ENCODE peak calls at places on chromosomes 1 and 21, in five cellular contexts. V is H1, I is HCT116, Q is K562, Z is HepG2. J is an unnamed sample.

GRCh38 chr1:154759196-154759595 is 110.9 kb downstream of the KCNN3 start:
- DNase-seq in V (no peak), I (no peak), Q (no peak), Z (no peak), J (no peak)

GRCh38 chr1:217891966-217892365 is 260.8 kb downstream of the SPATA17 start:
- DNase-seq in V (no peak), I (no peak), Q (no peak), Z (no peak), J (no peak)

GRCh38 chr1:208880433-208881100 is 636.4 kb upstream of the PLXNA2 start:
- DNase-seq in V (no peak), I (no peak), Q (no peak), Z (no peak), J (no peak)

GRCh38 chr1:9413143-9413876 is 120.6 kb downstream of the SPSB1 start:
- DNase-seq in V (no peak), I (peak; percentile 56), Q (peak; percentile 61), Z (no peak), J (peak; percentile 89)

GRCh38 chr1:193143285-193143684 is 21.5 kb downstream of the CDC73 start:
- DNase-seq in V (no peak), I (no peak), Q (no peak), Z (no peak), J (no peak)

GRCh38 chr21:39581414-39581813 is 31.3 kb upstream of the B3GALT5 start:
- DNase-seq in V (no peak), I (no peak), Q (no peak), Z (no peak), J (no peak)

GRCh38 chr1:9112961-9113880 is 15.7 kb downstream of the GPR157 start:
- DNase-seq in V (no peak), I (no peak), Q (no peak), Z (peak; percentile 97), J (no peak)

GRCh38 chr1:82775402-82776000 is 974.8 kb downstream of the ADGRL2 start:
- DNase-seq in V (peak; percentile 63), I (peak; percentile 6), Q (peak; percentile 63), Z (peak; percentile 3), J (no peak)

GRCh38 chr1:224212618-224213037 is 29.6 kb downstream of the DEGS1 start:
- DNase-seq in V (no peak), I (no peak), Q (no peak), Z (no peak), J (no peak)

GRCh38 chr1:243974451-243975292 is 76.4 kb upstream of the ZBTB18 start:
- DNase-seq in V (no peak), I (no peak), Q (no peak), Z (no peak), J (no peak)

GRCh38 chr1:234621657-234622335 is 11.8 kb upstream of the IRF2BP2 start:
- DNase-seq in V (no peak), I (no peak), Q (no peak), Z (no peak), J (no peak)

GRCh38 chr1:212179394-212180076 is 105.7 kb upstream of the PPP2R5A start:
- DNase-seq in V (no peak), I (peak; percentile 41), Q (peak; percentile 44), Z (no peak), J (no peak)

GRCh38 chr1:1347663-1348419 is 1.4 kb downstream of the DVL1 start:
- DNase-seq in V (no peak), I (peak; percentile 54), Q (peak; percentile 85), Z (peak; percentile 72), J (no peak)

GRCh38 chr1:216183007-216183406 is 240.2 kb downstream of the USH2A start:
- DNase-seq in V (peak; percentile 47), I (no peak), Q (no peak), Z (peak; percentile 13), J (no peak)

GRCh38 chr1:55288245-55288644 is 73.1 kb upstream of the USP24 start:
- DNase-seq in V (no peak), I (no peak), Q (no peak), Z (no peak), J (peak; percentile 55)

GRCh38 chr1:4018721-4019521 is 118.8 kb upstream of the C1orf174 start:
- DNase-seq in V (no peak), I (no peak), Q (no peak), Z (no peak), J (no peak)

GRCh38 chr1:78426398-78426797 is 64.4 kb upstream of the PTGFR start:
- DNase-seq in V (no peak), I (no peak), Q (no peak), Z (no peak), J (no peak)

GRCh38 chr1:190453550-190453949 is 24.1 kb downstream of the BRINP3 start:
- DNase-seq in V (no peak), I (no peak), Q (no peak), Z (no peak), J (no peak)

GRCh38 chr1:236524142-236524891 is 535 bp downstream of the LGALS8 start:
- DNase-seq in V (no peak), I (peak; percentile 64), Q (peak; percentile 89), Z (peak; percentile 85), J (peak; percentile 75)

GRCh38 chr1:7539772-7540175 is 231.3 kb upstream of the VAMP3 start:
- DNase-seq in V (peak; percentile 79), I (peak; percentile 67), Q (peak; percentile 64), Z (no peak), J (no peak)

GRCh38 chr1:159959451-159959850 is 5.4 kb upstream of the SLAMF9 start:
- DNase-seq in V (no peak), I (no peak), Q (no peak), Z (no peak), J (no peak)

GRCh38 chr1:8847990-8848389 is 30.5 kb downstream of the ENO1 start:
- DNase-seq in V (no peak), I (no peak), Q (no peak), Z (no peak), J (no peak)

GRCh38 chr1:66050123-66050522 is 257.4 kb downstream of the PDE4B start:
- DNase-seq in V (no peak), I (no peak), Q (no peak), Z (no peak), J (no peak)

GRCh38 chr1:41360074-41361027 is 883 bp upstream of the FOXO6 start:
- DNase-seq in V (no peak), I (no peak), Q (peak; percentile 45), Z (no peak), J (no peak)

GRCh38 chr21:36747815-36748381 is 49.0 kb downstream of the SIM2 start:
- DNase-seq in V (no peak), I (no peak), Q (peak; percentile 70), Z (peak; percentile 23), J (no peak)

GRCh38 chr1:200525167-200526123 is 95.1 kb downstream of the KIF14 start:
- DNase-seq in V (no peak), I (no peak), Q (no peak), Z (no peak), J (no peak)

DNA sequence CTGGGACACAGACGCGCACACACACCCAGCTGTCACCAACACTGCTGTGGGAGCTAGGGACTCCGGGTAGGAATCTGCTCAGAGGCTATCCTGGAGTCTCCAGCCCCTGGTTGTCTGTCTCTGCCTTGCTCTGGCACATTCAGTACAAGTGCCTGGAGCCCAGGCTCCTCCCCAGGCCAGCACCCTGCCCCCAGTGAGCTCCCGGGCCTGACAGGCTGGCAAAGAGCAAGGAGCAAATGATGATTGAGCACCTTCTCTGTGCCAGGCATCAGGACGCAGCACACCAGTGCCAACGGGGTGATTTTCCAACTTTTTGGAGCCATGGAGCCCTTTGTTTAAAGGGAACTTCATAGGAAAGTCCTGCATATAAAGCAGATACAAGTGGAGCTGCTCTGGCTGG is 6.5 kb downstream of the CNTN2 start:
- DNase-seq in V (no peak), I (no peak), Q (no peak), Z (no peak), J (no peak)
- TF ChIP-seq SRF in V (no peak), I (no peak), Q (no peak), Z (no peak), J (no peak)

DNA sequence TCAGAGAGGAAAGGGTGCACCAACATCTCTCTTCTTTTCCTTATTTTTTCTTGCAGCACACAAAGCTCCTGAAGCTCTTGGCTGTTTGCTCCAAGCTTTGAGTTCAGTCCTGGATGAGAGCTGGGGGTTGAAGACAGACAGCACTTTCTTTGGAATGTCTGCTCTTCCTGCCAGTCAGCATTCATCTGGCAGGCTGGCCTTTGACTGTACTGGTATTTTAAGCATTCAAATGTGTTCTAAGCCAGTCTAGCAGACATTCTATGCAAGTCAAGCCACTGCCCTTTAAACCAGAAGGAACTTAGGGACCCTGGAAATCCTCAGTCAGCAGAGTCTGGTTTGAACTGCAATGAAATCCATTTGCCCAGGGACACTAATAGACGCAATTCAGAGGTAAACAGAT is 45.0 kb downstream of the XCL1 start:
- DNase-seq in V (no peak), I (no peak), Q (no peak), Z (no peak), J (no peak)
- TF ChIP-seq SRF in V (no peak), I (no peak), Q (no peak), Z (no peak), J (no peak)

GRCh38 chr21:45040114-45040715 is 34.2 kb upstream of the ADARB1 start:
- DNase-seq in V (no peak), I (no peak), Q (no peak), Z (no peak), J (no peak)
- TF ChIP-seq SRF in V (no peak), I (no peak), Q (no peak), Z (no peak), J (no peak)

GRCh38 chr1:119320100-119320499 is 48.5 kb upstream of the HAO2 start:
- DNase-seq in V (no peak), I (no peak), Q (no peak), Z (no peak), J (no peak)

GRCh38 chr1:119326251-119326650 is 42.3 kb upstream of the HAO2 start:
- DNase-seq in V (no peak), I (no peak), Q (no peak), Z (no peak), J (no peak)

GRCh38 chr1:119321661-119322419 is 46.7 kb upstream of the HAO2 start:
- DNase-seq in V (no peak), I (no peak), Q (no peak), Z (no peak), J (no peak)

GRCh38 chr1:119324198-119324597 is 44.4 kb upstream of the HAO2 start:
- DNase-seq in V (no peak), I (no peak), Q (no peak), Z (no peak), J (peak; percentile 34)

DNA sequence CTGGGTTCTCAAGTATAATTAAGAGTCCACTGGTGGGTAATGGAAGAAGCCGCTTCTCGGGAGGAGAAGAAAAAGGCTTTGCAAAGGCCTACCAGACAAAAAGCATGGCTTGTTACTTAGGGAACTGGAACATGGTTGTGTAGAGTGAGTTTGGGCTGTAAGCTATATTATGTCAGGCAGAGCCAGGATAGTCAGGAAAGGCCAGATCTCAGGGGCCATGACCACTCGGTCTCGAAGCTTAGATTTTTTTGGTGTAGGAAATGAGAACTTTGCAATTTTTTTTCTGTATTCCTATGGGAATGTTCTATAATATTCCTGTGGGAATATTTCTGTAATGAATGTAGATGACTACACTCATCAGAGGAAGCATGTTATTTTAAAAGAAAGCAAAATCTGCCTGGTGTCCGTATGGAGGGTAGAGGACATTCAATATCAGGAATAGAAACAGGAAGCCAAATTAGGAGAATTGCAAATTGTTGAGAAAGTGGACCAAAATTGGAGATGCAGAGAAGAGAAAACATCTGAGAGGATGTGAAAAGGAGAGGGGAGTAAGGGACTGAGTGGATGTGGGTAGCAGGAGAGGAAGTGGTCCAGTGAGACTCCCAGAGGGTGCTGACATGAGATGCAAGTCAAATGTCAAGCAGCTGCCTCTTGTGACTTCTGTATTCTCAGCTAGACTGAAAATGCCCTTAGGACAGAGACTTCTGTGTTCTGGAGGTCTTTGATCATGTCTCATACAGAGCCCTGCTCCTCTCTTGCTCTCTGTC is 45.2 kb upstream of the HAO2 start:
- DNase-seq in V (no peak), I (no peak), Q (no peak), Z (no peak), J (peak; percentile 85)
- TF ChIP-seq SRF in V (no peak), I (no peak), Q (no peak), Z (no peak), J (peak; percentile 28)

J was measured in GM12878.